ENCODE peak calls at places on chromosomes 13 and 19, in eight cellular contexts. G is transverse colon, P is H9, Q is body of pancreas, W is progenitor cell of endocrine pancreas, S is pancreas, Y is GM06990, D is IMR-90. I is an unnamed sample.

GRCh38 chr19:2702170-2703076 is at the start of gene GNG7:
- DNase-seq in G (peak), P (peak), Q (peak), W (peak), S (peak), Y (peak), D (peak), I (peak)

GRCh38 chr19:14081797-14082674 is 3.5 kb downstream of the C19orf67 start:
- DNase-seq in G (peak), P (no peak), Q (peak), W (no peak), S (peak), Y (no peak), D (peak), I (peak)

GRCh38 chr19:45125975-45126493 is 33.1 kb downstream of the PPP1R37 start:
- DNase-seq in G (peak), P (peak), Q (peak), W (peak), S (peak), Y (peak), D (peak), I (peak)

GRCh38 chr19:869245-870177 is 10.0 kb downstream of the CFD start:
- DNase-seq in G (peak), P (no peak), Q (peak), W (no peak), S (no peak), Y (no peak), D (peak), I (peak)

GRCh38 chr13:44422755-44423643 is 49.4 kb downstream of the SERP2 start:
- DNase-seq in G (no peak), P (no peak), Q (peak), W (no peak), S (no peak), Y (no peak), D (no peak), I (no peak)

GRCh38 chr13:84025828-84026227 is 143.6 kb upstream of the SLITRK1 start:
- DNase-seq in G (no peak), P (no peak), Q (no peak), W (no peak), S (no peak), Y (no peak), D (no peak), I (no peak)

GRCh38 chr13:96952592-96952991 is 41.7 kb downstream of the OXGR1 start:
- DNase-seq in G (no peak), P (no peak), Q (no peak), W (no peak), S (no peak), Y (no peak), D (no peak), I (no peak)

GRCh38 chr19:16867211-16867610 is 21.6 kb upstream of the F2RL3 start:
- DNase-seq in G (no peak), P (no peak), Q (no peak), W (no peak), S (no peak), Y (no peak), D (no peak), I (no peak)

GRCh38 chr13:44302948-44303575 is 70.6 kb upstream of the SERP2 start:
- DNase-seq in G (no peak), P (no peak), Q (no peak), W (no peak), S (no peak), Y (no peak), D (peak), I (no peak)

GRCh38 chr13:51276684-51277083 is 54.5 kb downstream of the FAM124A start:
- DNase-seq in G (peak), P (peak), Q (no peak), W (no peak), S (no peak), Y (no peak), D (no peak), I (no peak)

GRCh38 chr13:27183561-27184147 is 12.0 kb upstream of the USP12 start:
- DNase-seq in G (no peak), P (no peak), Q (peak), W (no peak), S (peak), Y (no peak), D (peak), I (no peak)

GRCh38 chr13:51895906-51896888 is 34.4 kb downstream of the CCDC70 start:
- DNase-seq in G (peak), P (peak), Q (peak), W (peak), S (peak), Y (no peak), D (peak), I (no peak)

GRCh38 chr13:48562296-48563066 is 29.6 kb upstream of the RCBTB2 start:
- DNase-seq in G (peak), P (no peak), Q (no peak), W (no peak), S (no peak), Y (peak), D (no peak), I (no peak)

GRCh38 chr13:82501804-82502203 is 1380.5 kb downstream of the SLITRK1 start:
- DNase-seq in G (no peak), P (no peak), Q (no peak), W (no peak), S (no peak), Y (no peak), D (no peak), I (no peak)

GRCh38 chr19:12952488-12953455 is 4.3 kb downstream of the GADD45GIP1 start:
- DNase-seq in G (no peak), P (no peak), Q (no peak), W (no peak), S (no peak), Y (no peak), D (peak), I (no peak)

GRCh38 chr13:42525035-42525504 is 48.9 kb upstream of the TNFSF11 start:
- DNase-seq in G (no peak), P (no peak), Q (no peak), W (no peak), S (no peak), Y (no peak), D (no peak), I (no peak)

GRCh38 chr19:54530866-54531265 is 28.2 kb downstream of the LAIR2 start:
- DNase-seq in G (no peak), P (no peak), Q (no peak), W (no peak), S (no peak), Y (no peak), D (no peak), I (no peak)

GRCh38 chr19:45130888-45131615 is 29.7 kb downstream of the NKPD1 start:
- DNase-seq in G (no peak), P (no peak), Q (no peak), W (no peak), S (no peak), Y (no peak), D (peak), I (no peak)

GRCh38 chr19:6682607-6683128 is 12.7 kb upstream of the TNFSF14 start:
- DNase-seq in G (no peak), P (no peak), Q (no peak), W (no peak), S (no peak), Y (no peak), D (no peak), I (no peak)

GRCh38 chr19:18379803-18380747 is 5.9 kb upstream of the GDF15 start:
- DNase-seq in G (peak), P (peak), Q (peak), W (peak), S (peak), Y (no peak), D (peak), I (peak)

GRCh38 chr19:17719730-17720486 is 628 bp downstream of the MAP1S start:
- DNase-seq in G (peak), P (no peak), Q (peak), W (no peak), S (peak), Y (no peak), D (no peak), I (no peak)

GRCh38 chr19:41936961-41937360 is 8.7 kb upstream of the ERFL start:
- DNase-seq in G (no peak), P (no peak), Q (no peak), W (no peak), S (no peak), Y (no peak), D (no peak), I (no peak)

GRCh38 chr19:47865166-47865565 is 6.1 kb downstream of the TPRX2 start:
- DNase-seq in G (no peak), P (no peak), Q (no peak), W (no peak), S (no peak), Y (no peak), D (no peak), I (no peak)

GRCh38 chr19:5093953-5094718 is 125.2 kb downstream of the KDM4B start:
- DNase-seq in G (no peak), P (no peak), Q (no peak), W (no peak), S (no peak), Y (no peak), D (no peak), I (no peak)

GRCh38 chr19:18737337-18737953 is 53.7 kb downstream of the COMP start:
- DNase-seq in G (no peak), P (peak), Q (no peak), W (no peak), S (no peak), Y (no peak), D (peak), I (no peak)

GRCh38 chr19:7575426-7576040 is 20.1 kb upstream of the CAMSAP3 start:
- DNase-seq in G (no peak), P (no peak), Q (no peak), W (no peak), S (no peak), Y (no peak), D (no peak), I (no peak)

GRCh38 chr19:10655457-10656312 is 1.5 kb downstream of the ILF3 start:
- DNase-seq in G (peak), P (no peak), Q (peak), W (no peak), S (peak), Y (no peak), D (peak), I (no peak)

GRCh38 chr19:49890349-49891311 is 6.1 kb downstream of the IL4I1 start:
- DNase-seq in G (peak), P (peak), Q (peak), W (no peak), S (peak), Y (peak), D (no peak), I (no peak)

GRCh38 chr13:94079876-94080275 is 399.6 kb downstream of the DCT start:
- DNase-seq in G (no peak), P (no peak), Q (no peak), W (no peak), S (no peak), Y (no peak), D (peak), I (no peak)

GRCh38 chr13:34258646-34259386 is 440.9 kb downstream of the RFC3 start:
- DNase-seq in G (no peak), P (no peak), Q (no peak), W (no peak), S (no peak), Y (no peak), D (no peak), I (no peak)

GRCh38 chr19:12749938-12750521 is 1.6 kb upstream of the BEST2 start:
- DNase-seq in G (peak), P (no peak), Q (no peak), W (no peak), S (no peak), Y (no peak), D (peak), I (no peak)

GRCh38 chr13:50365300-50365682 is 350.0 kb downstream of the KCNRG start:
- DNase-seq in G (no peak), P (no peak), Q (no peak), W (no peak), S (no peak), Y (no peak), D (no peak), I (no peak)

GRCh38 chr19:50223439-50223716 is 20.0 kb downstream of the MYH14 start:
- DNase-seq in G (no peak), P (no peak), Q (no peak), W (no peak), S (no peak), Y (no peak), D (no peak), I (no peak)

GRCh38 chr13:54373211-54373610 is 1344.6 kb downstream of the OLFM4 start:
- DNase-seq in G (no peak), P (peak), Q (no peak), W (no peak), S (no peak), Y (no peak), D (no peak), I (no peak)

GRCh38 chr19:1956868-1957492 is 16.0 kb downstream of the CSNK1G2 start:
- DNase-seq in G (peak), P (peak), Q (no peak), W (no peak), S (no peak), Y (no peak), D (no peak), I (peak)

GRCh38 chr19:45107621-45108170 is 14.7 kb downstream of the PPP1R37 start:
- DNase-seq in G (no peak), P (no peak), Q (no peak), W (no peak), S (no peak), Y (no peak), D (no peak), I (no peak)

GRCh38 chr19:35262101-35262761 is 6.5 kb upstream of the USF2 start:
- DNase-seq in G (peak), P (peak), Q (no peak), W (no peak), S (peak), Y (no peak), D (no peak), I (peak)

GRCh38 chr19:35932291-35932936 is 3.8 kb upstream of the LRFN3 start:
- DNase-seq in G (no peak), P (no peak), Q (no peak), W (no peak), S (no peak), Y (no peak), D (no peak), I (no peak)

GRCh38 chr19:2053601-2054389 is 2.8 kb upstream of the MKNK2 start:
- DNase-seq in G (peak), P (peak), Q (peak), W (no peak), S (peak), Y (peak), D (peak), I (peak)

DNA sequence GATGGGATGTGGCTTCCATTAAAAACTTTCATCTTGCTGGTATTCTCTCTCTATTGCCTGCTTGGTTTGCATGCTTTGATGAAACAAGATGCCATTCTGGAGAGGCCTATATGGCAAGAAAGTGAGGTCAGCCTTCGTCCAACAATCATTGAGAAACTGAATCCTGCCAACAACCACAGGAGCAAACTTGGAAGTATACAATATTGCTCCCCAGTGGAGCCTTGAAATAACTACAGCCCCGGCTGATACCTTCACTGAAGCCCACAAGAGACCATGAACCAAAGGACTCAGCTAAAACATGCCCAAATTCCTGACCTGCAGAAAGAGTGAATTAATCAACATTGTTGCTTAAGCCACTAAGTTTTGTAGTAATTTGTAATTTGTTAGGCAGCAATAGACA is 82.5 kb upstream of the FGF14 start:
- DNase-seq in G (no peak), P (no peak), Q (no peak), W (no peak), S (no peak), Y (no peak), D (peak), I (no peak)
- TF ChIP-seq CTCF in G (no peak), P (peak), Q (no peak), W (no peak), S (no peak), Y (no peak), D (no peak), I (no peak)

GRCh38 chr13:91922969-91923592 is 524.7 kb downstream of the GPC5 start:
- DNase-seq in G (no peak), P (no peak), Q (no peak), W (no peak), S (no peak), Y (no peak), D (no peak), I (no peak)
- TF ChIP-seq CTCF in G (no peak), P (peak), Q (no peak), W (peak), S (no peak), Y (peak), D (no peak), I (no peak)

GRCh38 chr13:24406524-24406923 is 97.1 kb downstream of the C1QTNF9 start:
- DNase-seq in G (no peak), P (no peak), Q (no peak), W (no peak), S (no peak), Y (no peak), D (no peak), I (no peak)

GRCh38 chr13:24407844-24408243 is 98.5 kb downstream of the C1QTNF9 start:
- DNase-seq in G (no peak), P (no peak), Q (no peak), W (no peak), S (no peak), Y (no peak), D (no peak), I (no peak)
- TF ChIP-seq CTCF in G (no peak), P (peak), Q (no peak), W (peak), S (no peak), Y (peak), D (no peak), I (no peak)

DNA sequence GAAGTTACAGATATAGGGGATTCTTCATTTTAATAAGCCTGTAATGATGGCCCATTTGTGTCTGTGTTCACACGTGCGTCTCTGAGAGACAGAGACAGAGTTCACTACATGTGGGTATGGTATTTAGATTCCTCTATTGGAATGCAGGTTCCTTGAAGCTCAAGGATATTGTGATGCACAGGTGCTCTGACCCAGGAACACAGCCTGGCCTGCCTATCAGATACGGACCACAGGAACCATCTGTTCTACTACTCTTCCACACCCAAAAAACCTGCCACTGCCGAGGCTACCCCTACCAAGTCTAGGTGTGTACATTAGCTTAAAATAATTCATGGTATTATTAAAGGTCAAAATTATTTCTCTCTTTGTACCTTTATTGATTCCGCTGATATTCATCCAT is 289.2 kb downstream of the ATP8A2 start:
- DNase-seq in G (no peak), P (no peak), Q (no peak), W (no peak), S (no peak), Y (no peak), D (no peak), I (no peak)
- TF ChIP-seq CTCF in G (no peak), P (no peak), Q (no peak), W (no peak), S (no peak), Y (no peak), D (no peak), I (no peak)

GRCh38 chr13:86174632-86175031 is 375.4 kb upstream of the SLITRK6 start:
- DNase-seq in G (no peak), P (no peak), Q (no peak), W (no peak), S (no peak), Y (no peak), D (no peak), I (no peak)
- TF ChIP-seq CTCF in G (no peak), P (peak), Q (no peak), W (no peak), S (no peak), Y (no peak), D (no peak), I (no peak)

GRCh38 chr13:40984670-40985366 is 34.3 kb downstream of the ELF1 start:
- DNase-seq in G (no peak), P (no peak), Q (no peak), W (no peak), S (no peak), Y (no peak), D (no peak), I (no peak)
- TF ChIP-seq CTCF in G (no peak), P (no peak), Q (no peak), W (no peak), S (no peak), Y (no peak), D (no peak), I (no peak)

DNA sequence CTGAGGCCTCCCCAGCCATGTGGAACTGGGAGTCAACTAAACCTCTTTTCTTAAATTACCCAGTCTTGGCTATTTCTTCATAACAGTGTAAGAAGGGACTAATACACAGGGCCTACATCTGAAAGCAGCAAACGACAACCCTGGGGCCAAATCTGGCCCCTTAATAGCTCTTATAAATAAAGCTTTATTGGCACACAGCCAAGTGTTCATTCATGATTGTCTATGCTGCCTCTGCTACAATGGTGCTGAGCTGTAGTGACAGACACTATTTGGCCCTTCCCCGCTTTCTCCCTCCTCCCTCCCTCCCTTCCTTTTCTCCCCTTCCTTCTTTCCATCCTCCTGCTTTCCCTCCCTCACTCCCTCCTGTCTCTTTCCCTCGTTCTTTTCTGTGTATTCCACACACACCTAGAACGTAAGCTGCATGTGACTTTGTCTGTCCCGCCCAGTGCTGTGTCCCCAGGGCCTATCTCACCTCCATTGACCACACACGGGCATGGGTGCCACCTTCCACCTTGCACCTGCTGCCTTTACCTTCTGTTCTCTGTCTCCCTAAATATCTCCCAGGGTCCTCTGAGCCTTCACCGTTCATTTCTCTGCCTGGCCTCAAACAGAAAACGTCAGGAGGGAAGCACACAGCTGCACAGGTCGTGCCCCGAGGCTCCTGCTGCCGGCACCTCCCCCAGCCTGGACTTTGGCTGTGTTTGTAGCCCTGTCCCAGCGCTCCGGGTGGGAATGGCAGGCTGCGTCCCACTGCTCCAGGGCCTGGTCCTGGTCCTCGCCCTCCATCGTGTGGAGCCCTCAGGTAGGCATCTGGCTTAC is at the start of gene PROZ:
- DNase-seq in G (no peak), P (peak), Q (no peak), W (no peak), S (no peak), Y (no peak), D (no peak), I (no peak)
- TF ChIP-seq CTCF in G (no peak), P (no peak), Q (no peak), W (no peak), S (no peak), Y (no peak), D (no peak), I (no peak)

GRCh38 chr13:40677064-40677463 is 10.6 kb upstream of the FOXO1 start:
- DNase-seq in G (no peak), P (no peak), Q (no peak), W (no peak), S (no peak), Y (no peak), D (no peak), I (no peak)

GRCh38 chr13:40679586-40679985 is 13.1 kb upstream of the FOXO1 start:
- DNase-seq in G (no peak), P (peak), Q (no peak), W (no peak), S (no peak), Y (no peak), D (no peak), I (no peak)

GRCh38 chr13:40681341-40682051 is 15.1 kb upstream of the FOXO1 start:
- DNase-seq in G (no peak), P (peak), Q (no peak), W (no peak), S (no peak), Y (no peak), D (no peak), I (no peak)

GRCh38 chr13:40680659-40681323 is 14.3 kb upstream of the FOXO1 start:
- DNase-seq in G (no peak), P (peak), Q (no peak), W (no peak), S (no peak), Y (no peak), D (no peak), I (no peak)

GRCh38 chr13:40682449-40683240 is 16.2 kb upstream of the FOXO1 start:
- DNase-seq in G (no peak), P (no peak), Q (no peak), W (no peak), S (no peak), Y (no peak), D (peak), I (no peak)
- TF ChIP-seq CTCF in G (peak), P (peak), Q (no peak), W (peak), S (peak), Y (peak), D (peak), I (peak)